ENCODE peak calls at places on chromosomes 12 and 14, in six cellular contexts. X, V, O, K, J and F are unnamed samples.

GRCh38 chr12:129961111-129961510 is 57.3 kb upstream of the TMEM132D start:
- DNase-seq in O (no peak), X (no peak), J (no peak), K (no peak), V (no peak), F (no peak)

GRCh38 chr12:122874081-122874480 is 21.8 kb downstream of the VPS37B start:
- DNase-seq in X (no peak), K (peak; percentile 32), J (no peak), V (no peak), O (no peak), F (no peak)

GRCh38 chr12:102769323-102769916 is 147.6 kb downstream of the PAH start:
- DNase-seq in X (peak; percentile 28), J (peak; percentile 37), O (peak; percentile 54), K (no peak), V (no peak), F (peak; percentile 64)

GRCh38 chr12:8564656-8565055 is 24.0 kb upstream of the CLEC4E start:
- DNase-seq in X (no peak), J (no peak), V (no peak), O (no peak), K (no peak), F (no peak)

GRCh38 chr14:26286066-26286791 is 311.6 kb downstream of the NOVA1 start:
- DNase-seq in J (no peak), V (no peak), K (no peak), X (no peak), O (no peak), F (no peak)

GRCh38 chr14:22268875-22269274 is 320.1 kb downstream of the DAD1 start:
- DNase-seq in J (no peak), V (no peak), K (no peak), O (no peak), X (no peak), F (no peak)

GRCh38 chr12:56699020-56699661 is 11.1 kb upstream of the PTGES3 start:
- DNase-seq in X (no peak), V (no peak), J (no peak), K (no peak), O (no peak), F (no peak)

GRCh38 chr14:81400202-81400678 is at the start of gene STON2:
- DNase-seq in K (no peak), O (no peak), X (peak; percentile 28), J (no peak), V (no peak), F (no peak)

GRCh38 chr12:47993491-47993890 is 10.8 kb downstream of the COL2A1 start:
- DNase-seq in K (no peak), J (no peak), X (no peak), V (no peak), O (no peak), F (no peak)

GRCh38 chr14:92971601-92972180 is 48.7 kb downstream of the CHGA start:
- DNase-seq in O (no peak), J (no peak), K (no peak), X (no peak), V (no peak), F (no peak)

GRCh38 chr12:23006413-23006812 is 381.4 kb downstream of the ETNK1 start:
- DNase-seq in K (no peak), V (no peak), J (no peak), X (no peak), O (no peak), F (no peak)

GRCh38 chr14:100533647-100534485 is 53.4 kb downstream of the BEGAIN start:
- DNase-seq in V (no peak), J (no peak), X (no peak), O (peak; percentile 12), K (no peak), F (peak; percentile 48)

GRCh38 chr12:1046727-1047126 is 55.7 kb downstream of the ERC1 start:
- DNase-seq in O (no peak), V (no peak), J (no peak), K (no peak), X (no peak), F (no peak)

GRCh38 chr12:21823581-21823980 is 49.1 kb upstream of the KCNJ8 start:
- DNase-seq in X (no peak), O (peak; percentile 32), K (no peak), V (no peak), J (no peak), F (no peak)

GRCh38 chr14:76307786-76308780 is 67.9 kb upstream of the ESRRB start:
- DNase-seq in X (no peak), K (no peak), J (no peak), V (no peak), O (no peak), F (no peak)

GRCh38 chr12:124660846-124661245 is 93.4 kb upstream of the NCOR2 start:
- DNase-seq in V (no peak), O (peak; percentile 38), K (no peak), J (no peak), X (no peak), F (peak; percentile 44)

GRCh38 chr12:116481726-116482125 is 77.5 kb upstream of the MAP1LC3B2 start:
- DNase-seq in X (no peak), K (no peak), J (no peak), V (no peak), O (no peak), F (no peak)

GRCh38 chr12:56800221-56800620 is 37.1 kb downstream of the HSD17B6 start:
- DNase-seq in K (no peak), X (no peak), O (no peak), V (no peak), J (no peak), F (no peak)

GRCh38 chr12:11650697-11651281 is 1.3 kb downstream of the ETV6 start:
- DNase-seq in V (no peak), J (no peak), O (no peak), X (no peak), K (no peak), F (no peak)

GRCh38 chr12:89828575-89828974 is 119.9 kb upstream of the ATP2B1 start:
- DNase-seq in V (no peak), O (no peak), K (no peak), X (no peak), J (no peak), F (no peak)

GRCh38 chr14:54338696-54339317 is 58.0 kb upstream of the CDKN3 start:
- DNase-seq in O (no peak), V (no peak), J (no peak), X (peak; percentile 29), K (no peak), F (no peak)

GRCh38 chr12:30110505-30110904 is 326.8 kb upstream of the TMTC1 start:
- DNase-seq in O (no peak), K (no peak), X (no peak), V (no peak), J (no peak), F (no peak)

GRCh38 chr12:5073838-5074237 is 30.2 kb downstream of the KCNA5 start:
- DNase-seq in J (no peak), O (peak; percentile 28), X (no peak), V (no peak), K (no peak), F (no peak)

GRCh38 chr14:85531594-85532391 is 1.8 kb downstream of the FLRT2 start:
- DNase-seq in J (no peak), O (peak; percentile 55), X (no peak), K (no peak), V (no peak), F (peak; percentile 68)

GRCh38 chr12:114636723-114637480 is 47.1 kb downstream of the TBX3 start:
- DNase-seq in K (no peak), J (no peak), X (no peak), O (no peak), V (no peak), F (no peak)

GRCh38 chr14:99728231-99728920 is 44.3 kb downstream of the CYP46A1 start:
- DNase-seq in O (no peak), J (no peak), V (no peak), K (no peak), X (no peak), F (peak; percentile 39)

GRCh38 chr12:123102781-123103503 is 47.9 kb downstream of the PITPNM2 start:
- DNase-seq in V (no peak), X (no peak), K (no peak), O (no peak), J (no peak), F (no peak)

GRCh38 chr14:88995437-88996198 is 171.2 kb downstream of the TTC8 start:
- DNase-seq in V (no peak), O (no peak), K (no peak), J (no peak), X (peak; percentile 94), F (no peak)

GRCh38 chr12:30219047-30219446 is 435.3 kb upstream of the TMTC1 start:
- DNase-seq in J (no peak), K (no peak), V (no peak), X (no peak), O (no peak), F (no peak)

GRCh38 chr14:21735200-21735599 is 61.6 kb upstream of the OR4E1 start:
- DNase-seq in X (no peak), O (no peak), V (no peak), J (no peak), K (no peak), F (no peak)

GRCh38 chr14:72904840-72905561 is 11.1 kb upstream of the DPF3 start:
- DNase-seq in X (peak; percentile 68), K (peak; percentile 37), O (peak; percentile 60), V (no peak), J (peak; percentile 68), F (peak; percentile 72)